ENCODE peak calls at places on chromosomes 13 and 19, in nine cellular contexts. One of them, this sample, is unnamed.

GRCh38 chr13:21557995-21558394 is 46.0 kb downstream of the MICU2 start:
- DNase-seq in left ventricle myocardium inferior: no peak
- DNase-seq in CD8-positive, alpha-beta T cell: no peak
- DNase-seq in cardiac muscle cell: peak
- DNase-seq in uterus: no peak
- DNase-seq in PC-9: no peak
- DNase-seq in caudate nucleus: no peak
- DNase-seq in transverse colon: no peak
- DNase-seq in GM23338: peak
- DNase-seq in this sample: no peak

GRCh38 chr19:18700501-18701249 is 17.2 kb downstream of the CRTC1 start:
- DNase-seq in left ventricle myocardium inferior: peak
- DNase-seq in uterus: peak
- DNase-seq in transverse colon: peak
- DNase-seq in PC-9: no peak
- DNase-seq in CD8-positive, alpha-beta T cell: peak
- DNase-seq in caudate nucleus: no peak
- DNase-seq in cardiac muscle cell: peak
- DNase-seq in GM23338: peak
- DNase-seq in this sample: peak

GRCh38 chr13:45441633-45442032 is 23.1 kb upstream of the COG3 start:
- DNase-seq in PC-9: no peak
- DNase-seq in CD8-positive, alpha-beta T cell: no peak
- DNase-seq in left ventricle myocardium inferior: no peak
- DNase-seq in transverse colon: no peak
- DNase-seq in GM23338: no peak
- DNase-seq in uterus: no peak
- DNase-seq in cardiac muscle cell: peak
- DNase-seq in caudate nucleus: no peak
- DNase-seq in this sample: no peak

GRCh38 chr19:30059741-30060140 is 117.7 kb downstream of the URI1 start:
- DNase-seq in cardiac muscle cell: no peak
- DNase-seq in transverse colon: no peak
- DNase-seq in caudate nucleus: no peak
- DNase-seq in GM23338: no peak
- DNase-seq in left ventricle myocardium inferior: no peak
- DNase-seq in CD8-positive, alpha-beta T cell: no peak
- DNase-seq in uterus: no peak
- DNase-seq in PC-9: no peak
- DNase-seq in this sample: no peak

GRCh38 chr13:73220966-73221720 is 162.3 kb downstream of the KLF5 start:
- DNase-seq in cardiac muscle cell: no peak
- DNase-seq in uterus: no peak
- DNase-seq in CD8-positive, alpha-beta T cell: no peak
- DNase-seq in left ventricle myocardium inferior: no peak
- DNase-seq in PC-9: no peak
- DNase-seq in caudate nucleus: no peak
- DNase-seq in transverse colon: peak
- DNase-seq in GM23338: no peak
- DNase-seq in this sample: no peak

GRCh38 chr19:55340784-55341147 is 1.1 kb downstream of the KMT5C start:
- DNase-seq in cardiac muscle cell: no peak
- DNase-seq in uterus: no peak
- DNase-seq in GM23338: peak
- DNase-seq in transverse colon: peak
- DNase-seq in CD8-positive, alpha-beta T cell: peak
- DNase-seq in left ventricle myocardium inferior: no peak
- DNase-seq in PC-9: no peak
- DNase-seq in caudate nucleus: no peak
- DNase-seq in this sample: peak

GRCh38 chr19:43778651-43779050 is 2.1 kb downstream of the KCNN4 start:
- DNase-seq in CD8-positive, alpha-beta T cell: no peak
- DNase-seq in cardiac muscle cell: no peak
- DNase-seq in PC-9: no peak
- DNase-seq in left ventricle myocardium inferior: no peak
- DNase-seq in uterus: no peak
- DNase-seq in GM23338: no peak
- DNase-seq in caudate nucleus: no peak
- DNase-seq in transverse colon: no peak
- DNase-seq in this sample: no peak

GRCh38 chr19:492091-492531 is 4.2 kb upstream of the MADCAM1 start:
- DNase-seq in transverse colon: no peak
- DNase-seq in PC-9: no peak
- DNase-seq in left ventricle myocardium inferior: no peak
- DNase-seq in uterus: no peak
- DNase-seq in caudate nucleus: no peak
- DNase-seq in CD8-positive, alpha-beta T cell: peak
- DNase-seq in cardiac muscle cell: no peak
- DNase-seq in GM23338: peak
- DNase-seq in this sample: no peak

DNA sequence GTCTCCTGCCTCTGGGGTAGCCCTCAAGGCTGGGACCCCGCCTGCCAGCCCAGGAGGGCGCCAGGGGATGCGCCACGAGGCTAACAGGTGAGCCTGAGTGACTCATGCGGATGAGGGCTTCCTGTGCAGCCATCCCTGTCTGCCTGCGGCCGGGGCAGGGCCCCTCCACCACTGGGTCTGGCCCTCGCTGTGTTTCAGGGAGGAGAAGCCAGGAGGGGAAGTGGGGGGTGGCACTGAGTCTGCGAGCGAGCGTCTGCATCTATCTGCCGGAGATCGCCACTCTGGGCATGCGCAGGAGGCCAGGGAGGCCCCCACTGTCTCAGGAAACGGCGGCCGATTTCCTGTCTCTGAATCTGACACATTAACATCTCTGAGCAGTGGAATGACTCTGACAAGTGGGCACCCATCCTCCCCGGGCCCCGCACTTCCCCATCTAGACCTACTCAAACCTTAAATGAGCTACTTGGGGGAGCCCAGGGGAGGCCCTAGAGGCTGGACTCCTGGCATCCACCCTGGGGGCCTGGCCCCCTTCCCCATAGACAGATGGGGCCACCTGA is 19.7 kb downstream of the RFX1 start:
- DNase-seq in PC-9: peak
- DNase-seq in left ventricle myocardium inferior: peak
- DNase-seq in caudate nucleus: peak
- DNase-seq in cardiac muscle cell: peak
- DNase-seq in GM23338: peak
- DNase-seq in transverse colon: peak
- DNase-seq in uterus: peak
- DNase-seq in CD8-positive, alpha-beta T cell: peak
- DNase-seq in this sample: peak
- H3K27ac ChIP-seq in PC-9: no peak
- H3K27ac ChIP-seq in left ventricle myocardium inferior: peak
- H3K27ac ChIP-seq in caudate nucleus: peak
- H3K27ac ChIP-seq in cardiac muscle cell: no peak
- H3K27ac ChIP-seq in GM23338: peak
- H3K27ac ChIP-seq in transverse colon: peak
- H3K27ac ChIP-seq in uterus: peak
- H3K27ac ChIP-seq in CD8-positive, alpha-beta T cell: peak
- H3K27ac ChIP-seq in this sample: peak

GRCh38 chr13:40475617-40476016 is 190.8 kb downstream of the FOXO1 start:
- DNase-seq in uterus: no peak
- DNase-seq in GM23338: no peak
- DNase-seq in caudate nucleus: no peak
- DNase-seq in CD8-positive, alpha-beta T cell: no peak
- DNase-seq in cardiac muscle cell: no peak
- DNase-seq in left ventricle myocardium inferior: no peak
- DNase-seq in transverse colon: no peak
- DNase-seq in PC-9: no peak
- DNase-seq in this sample: no peak
- H3K27ac ChIP-seq in uterus: no peak
- H3K27ac ChIP-seq in GM23338: no peak
- H3K27ac ChIP-seq in caudate nucleus: no peak
- H3K27ac ChIP-seq in CD8-positive, alpha-beta T cell: no peak
- H3K27ac ChIP-seq in cardiac muscle cell: no peak
- H3K27ac ChIP-seq in left ventricle myocardium inferior: no peak
- H3K27ac ChIP-seq in transverse colon: no peak
- H3K27ac ChIP-seq in PC-9: no peak
- H3K27ac ChIP-seq in this sample: no peak

GRCh38 chr13:114106991-114107685 is 25.3 kb downstream of the RASA3 start:
- DNase-seq in uterus: peak
- DNase-seq in cardiac muscle cell: no peak
- DNase-seq in CD8-positive, alpha-beta T cell: no peak
- DNase-seq in PC-9: no peak
- DNase-seq in left ventricle myocardium inferior: no peak
- DNase-seq in transverse colon: peak
- DNase-seq in caudate nucleus: no peak
- DNase-seq in GM23338: no peak
- DNase-seq in this sample: no peak
- H3K27ac ChIP-seq in uterus: no peak
- H3K27ac ChIP-seq in cardiac muscle cell: peak
- H3K27ac ChIP-seq in CD8-positive, alpha-beta T cell: peak
- H3K27ac ChIP-seq in PC-9: no peak
- H3K27ac ChIP-seq in left ventricle myocardium inferior: peak
- H3K27ac ChIP-seq in transverse colon: peak
- H3K27ac ChIP-seq in caudate nucleus: no peak
- H3K27ac ChIP-seq in GM23338: no peak
- H3K27ac ChIP-seq in this sample: no peak

GRCh38 chr19:4638330-4638729 is 986 bp upstream of the TNFAIP8L1 start:
- DNase-seq in transverse colon: no peak
- DNase-seq in caudate nucleus: no peak
- DNase-seq in GM23338: no peak
- DNase-seq in PC-9: no peak
- DNase-seq in uterus: no peak
- DNase-seq in cardiac muscle cell: peak
- DNase-seq in left ventricle myocardium inferior: peak
- DNase-seq in CD8-positive, alpha-beta T cell: no peak
- DNase-seq in this sample: no peak
- H3K27ac ChIP-seq in transverse colon: peak
- H3K27ac ChIP-seq in caudate nucleus: peak
- H3K27ac ChIP-seq in GM23338: no peak
- H3K27ac ChIP-seq in PC-9: no peak
- H3K27ac ChIP-seq in uterus: peak
- H3K27ac ChIP-seq in cardiac muscle cell: no peak
- H3K27ac ChIP-seq in left ventricle myocardium inferior: peak
- H3K27ac ChIP-seq in CD8-positive, alpha-beta T cell: peak
- H3K27ac ChIP-seq in this sample: no peak

DNA sequence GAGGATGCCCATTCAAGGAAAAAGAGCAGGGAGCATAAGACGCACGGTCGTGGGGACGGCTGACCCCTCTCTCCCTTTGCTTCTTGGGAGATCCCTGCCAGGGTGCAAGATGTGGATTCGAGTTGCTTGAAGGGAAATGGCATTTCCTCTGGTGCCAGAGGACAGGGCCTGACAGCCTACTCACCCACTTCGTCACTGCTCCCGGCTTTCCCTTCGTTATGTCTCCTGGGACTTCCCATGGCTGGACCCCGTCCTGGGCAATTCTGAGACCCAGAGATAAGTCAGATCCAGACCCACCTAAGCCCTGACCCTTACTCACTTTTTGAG is 1.2 kb downstream of the TBC1D17 start:
- DNase-seq in CD8-positive, alpha-beta T cell: no peak
- DNase-seq in GM23338: no peak
- DNase-seq in caudate nucleus: no peak
- DNase-seq in transverse colon: no peak
- DNase-seq in cardiac muscle cell: no peak
- DNase-seq in uterus: no peak
- DNase-seq in left ventricle myocardium inferior: no peak
- DNase-seq in PC-9: no peak
- DNase-seq in this sample: no peak
- H3K27ac ChIP-seq in CD8-positive, alpha-beta T cell: peak
- H3K27ac ChIP-seq in GM23338: peak
- H3K27ac ChIP-seq in caudate nucleus: no peak
- H3K27ac ChIP-seq in transverse colon: peak
- H3K27ac ChIP-seq in cardiac muscle cell: no peak
- H3K27ac ChIP-seq in uterus: peak
- H3K27ac ChIP-seq in left ventricle myocardium inferior: peak
- H3K27ac ChIP-seq in PC-9: peak
- H3K27ac ChIP-seq in this sample: peak

GRCh38 chr13:48233886-48234488 is 981 bp downstream of the ITM2B start:
- DNase-seq in CD8-positive, alpha-beta T cell: no peak
- DNase-seq in uterus: no peak
- DNase-seq in caudate nucleus: no peak
- DNase-seq in left ventricle myocardium inferior: no peak
- DNase-seq in cardiac muscle cell: peak
- DNase-seq in transverse colon: no peak
- DNase-seq in GM23338: peak
- DNase-seq in PC-9: peak
- DNase-seq in this sample: no peak

GRCh38 chr13:48231948-48232347 is 1.1 kb upstream of the ITM2B start:
- DNase-seq in uterus: no peak
- DNase-seq in left ventricle myocardium inferior: no peak
- DNase-seq in PC-9: no peak
- DNase-seq in CD8-positive, alpha-beta T cell: no peak
- DNase-seq in GM23338: no peak
- DNase-seq in cardiac muscle cell: no peak
- DNase-seq in transverse colon: no peak
- DNase-seq in caudate nucleus: no peak
- DNase-seq in this sample: no peak

GRCh38 chr13:48232420-48233096 is 448 bp upstream of the ITM2B start:
- DNase-seq in caudate nucleus: no peak
- DNase-seq in uterus: peak
- DNase-seq in PC-9: peak
- DNase-seq in transverse colon: peak
- DNase-seq in cardiac muscle cell: no peak
- DNase-seq in left ventricle myocardium inferior: no peak
- DNase-seq in CD8-positive, alpha-beta T cell: no peak
- DNase-seq in GM23338: peak
- DNase-seq in this sample: no peak

GRCh38 chr13:48234652-48235099 is 1.7 kb downstream of the ITM2B start:
- DNase-seq in cardiac muscle cell: no peak
- DNase-seq in CD8-positive, alpha-beta T cell: no peak
- DNase-seq in PC-9: no peak
- DNase-seq in left ventricle myocardium inferior: no peak
- DNase-seq in uterus: no peak
- DNase-seq in GM23338: no peak
- DNase-seq in caudate nucleus: no peak
- DNase-seq in transverse colon: no peak
- DNase-seq in this sample: no peak

GRCh38 chr13:48233097-48233885 is at the start of gene ITM2B:
- DNase-seq in caudate nucleus: peak
- DNase-seq in PC-9: peak
- DNase-seq in GM23338: peak
- DNase-seq in left ventricle myocardium inferior: peak
- DNase-seq in transverse colon: peak
- DNase-seq in cardiac muscle cell: peak
- DNase-seq in CD8-positive, alpha-beta T cell: peak
- DNase-seq in uterus: no peak
- DNase-seq in this sample: peak
- H3K27ac ChIP-seq in caudate nucleus: peak
- H3K27ac ChIP-seq in PC-9: peak
- H3K27ac ChIP-seq in GM23338: peak
- H3K27ac ChIP-seq in left ventricle myocardium inferior: peak
- H3K27ac ChIP-seq in transverse colon: peak
- H3K27ac ChIP-seq in cardiac muscle cell: peak
- H3K27ac ChIP-seq in CD8-positive, alpha-beta T cell: peak
- H3K27ac ChIP-seq in uterus: peak
- H3K27ac ChIP-seq in this sample: peak